ENCODE peak calls at places on chromosomes 7 and 10, in six cellular contexts. One of them, this sample, is unnamed.

GRCh38 chr7:30514177-30514576 is 9.5 kb upstream of the GGCT start:
- DNase-seq in mesenchymal stem cell: no peak
- DNase-seq in mesendoderm: no peak
- DNase-seq in H9: no peak
- DNase-seq in neuronal stem cell: no peak
- DNase-seq in IMR-90: no peak
- DNase-seq in this sample: no peak

GRCh38 chr7:142905759-142906158 is 20.2 kb upstream of the TRPV6 start:
- DNase-seq in mesenchymal stem cell: no peak
- DNase-seq in mesendoderm: no peak
- DNase-seq in H9: no peak
- DNase-seq in neuronal stem cell: no peak
- DNase-seq in IMR-90: no peak
- DNase-seq in this sample: no peak

GRCh38 chr7:140732436-140732835 is 35.9 kb downstream of the NDUFB2 start:
- DNase-seq in mesenchymal stem cell: no peak
- DNase-seq in mesendoderm: peak; percentile 22
- DNase-seq in H9: no peak
- DNase-seq in neuronal stem cell: no peak
- DNase-seq in IMR-90: no peak
- DNase-seq in this sample: no peak

GRCh38 chr10:121596668-121597503 is 1.4 kb downstream of the FGFR2 start:
- DNase-seq in mesenchymal stem cell: peak; percentile 42
- DNase-seq in mesendoderm: peak; percentile 85
- DNase-seq in H9: peak; percentile 73
- DNase-seq in neuronal stem cell: peak; percentile 66
- DNase-seq in IMR-90: no peak
- DNase-seq in this sample: peak; percentile 64

GRCh38 chr7:125425507-125425906 is 495.9 kb upstream of the POT1 start:
- DNase-seq in mesenchymal stem cell: no peak
- DNase-seq in mesendoderm: no peak
- DNase-seq in H9: no peak
- DNase-seq in neuronal stem cell: no peak
- DNase-seq in IMR-90: no peak
- DNase-seq in this sample: no peak

GRCh38 chr7:155864271-155864985 is 52.2 kb upstream of the SHH start:
- DNase-seq in mesenchymal stem cell: no peak
- DNase-seq in mesendoderm: no peak
- DNase-seq in H9: peak; percentile 10
- DNase-seq in neuronal stem cell: no peak
- DNase-seq in IMR-90: no peak
- DNase-seq in this sample: no peak

GRCh38 chr7:30694218-30694745 is 12.0 kb upstream of the CRHR2 start:
- DNase-seq in mesenchymal stem cell: no peak
- DNase-seq in mesendoderm: no peak
- DNase-seq in H9: no peak
- DNase-seq in neuronal stem cell: no peak
- DNase-seq in IMR-90: no peak
- DNase-seq in this sample: no peak

GRCh38 chr7:69076566-69076965 is 521.7 kb upstream of the AUTS2 start:
- DNase-seq in mesenchymal stem cell: no peak
- DNase-seq in mesendoderm: no peak
- DNase-seq in H9: no peak
- DNase-seq in neuronal stem cell: no peak
- DNase-seq in IMR-90: no peak
- DNase-seq in this sample: no peak

GRCh38 chr10:78302989-78303854 is 269.6 kb downstream of the RPS24 start:
- DNase-seq in mesenchymal stem cell: peak; percentile 85
- DNase-seq in mesendoderm: peak; percentile 98
- DNase-seq in H9: peak; percentile 95
- DNase-seq in neuronal stem cell: peak; percentile 98
- DNase-seq in IMR-90: peak; percentile 85
- DNase-seq in this sample: peak; percentile 90

GRCh38 chr7:676972-677385 is 49.5 kb upstream of the DNAAF5 start:
- DNase-seq in mesenchymal stem cell: no peak
- DNase-seq in mesendoderm: no peak
- DNase-seq in H9: no peak
- DNase-seq in neuronal stem cell: no peak
- DNase-seq in IMR-90: no peak
- DNase-seq in this sample: no peak

GRCh38 chr10:11893749-11894278 is 70.7 kb downstream of the PROSER2 start:
- DNase-seq in mesenchymal stem cell: no peak
- DNase-seq in mesendoderm: no peak
- DNase-seq in H9: peak; percentile 27
- DNase-seq in neuronal stem cell: no peak
- DNase-seq in IMR-90: no peak
- DNase-seq in this sample: no peak

GRCh38 chr7:149728491-149729375 is 44.7 kb downstream of the ZNF467 start:
- DNase-seq in mesenchymal stem cell: no peak
- DNase-seq in mesendoderm: no peak
- DNase-seq in H9: peak; percentile 23
- DNase-seq in neuronal stem cell: no peak
- DNase-seq in IMR-90: no peak
- DNase-seq in this sample: no peak

GRCh38 chr7:35801392-35802101 is 690 bp downstream of the SEPTIN7 start:
- DNase-seq in mesenchymal stem cell: peak; percentile 81
- DNase-seq in mesendoderm: peak; percentile 86
- DNase-seq in H9: peak; percentile 57
- DNase-seq in neuronal stem cell: peak; percentile 48
- DNase-seq in IMR-90: peak; percentile 65
- DNase-seq in this sample: peak; percentile 65

GRCh38 chr7:34158754-34159153 is 253.4 kb downstream of the BMPER start:
- DNase-seq in mesenchymal stem cell: no peak
- DNase-seq in mesendoderm: peak; percentile 68
- DNase-seq in H9: peak; percentile 67
- DNase-seq in neuronal stem cell: no peak
- DNase-seq in IMR-90: peak; percentile 15
- DNase-seq in this sample: no peak

GRCh38 chr7:5500056-5500776 is 76.6 kb upstream of the TNRC18 start:
- DNase-seq in mesenchymal stem cell: no peak
- DNase-seq in mesendoderm: no peak
- DNase-seq in H9: no peak
- DNase-seq in neuronal stem cell: no peak
- DNase-seq in IMR-90: peak; percentile 35
- DNase-seq in this sample: no peak

GRCh38 chr10:7111574-7111973 is 299.3 kb downstream of the SFMBT2 start:
- DNase-seq in mesenchymal stem cell: peak; percentile 51
- DNase-seq in mesendoderm: no peak
- DNase-seq in H9: no peak
- DNase-seq in neuronal stem cell: no peak
- DNase-seq in IMR-90: peak; percentile 85
- DNase-seq in this sample: peak; percentile 15

GRCh38 chr10:70729763-70730357 is 55.3 kb downstream of the TBATA start:
- DNase-seq in mesenchymal stem cell: no peak
- DNase-seq in mesendoderm: no peak
- DNase-seq in H9: no peak
- DNase-seq in neuronal stem cell: no peak
- DNase-seq in IMR-90: no peak
- DNase-seq in this sample: no peak

GRCh38 chr7:94908204-94909022 is 1.0 kb downstream of the PPP1R9A start:
- DNase-seq in mesenchymal stem cell: peak; percentile 32
- DNase-seq in mesendoderm: peak; percentile 77
- DNase-seq in H9: peak; percentile 72
- DNase-seq in neuronal stem cell: peak; percentile 76
- DNase-seq in IMR-90: no peak
- DNase-seq in this sample: peak; percentile 44

GRCh38 chr10:77244746-77245145 is 392.9 kb downstream of the KCNMA1 start:
- DNase-seq in mesenchymal stem cell: no peak
- DNase-seq in mesendoderm: peak; percentile 22
- DNase-seq in H9: no peak
- DNase-seq in neuronal stem cell: no peak
- DNase-seq in IMR-90: no peak
- DNase-seq in this sample: no peak

GRCh38 chr10:49168821-49169495 is 19.2 kb downstream of the TMEM273 start:
- DNase-seq in mesenchymal stem cell: no peak
- DNase-seq in mesendoderm: no peak
- DNase-seq in H9: no peak
- DNase-seq in neuronal stem cell: no peak
- DNase-seq in IMR-90: peak; percentile 74
- DNase-seq in this sample: no peak

GRCh38 chr7:55306331-55306730 is 58.8 kb upstream of the LANCL2 start:
- DNase-seq in mesenchymal stem cell: no peak
- DNase-seq in mesendoderm: no peak
- DNase-seq in H9: no peak
- DNase-seq in neuronal stem cell: no peak
- DNase-seq in IMR-90: peak; percentile 14
- DNase-seq in this sample: no peak

DNA sequence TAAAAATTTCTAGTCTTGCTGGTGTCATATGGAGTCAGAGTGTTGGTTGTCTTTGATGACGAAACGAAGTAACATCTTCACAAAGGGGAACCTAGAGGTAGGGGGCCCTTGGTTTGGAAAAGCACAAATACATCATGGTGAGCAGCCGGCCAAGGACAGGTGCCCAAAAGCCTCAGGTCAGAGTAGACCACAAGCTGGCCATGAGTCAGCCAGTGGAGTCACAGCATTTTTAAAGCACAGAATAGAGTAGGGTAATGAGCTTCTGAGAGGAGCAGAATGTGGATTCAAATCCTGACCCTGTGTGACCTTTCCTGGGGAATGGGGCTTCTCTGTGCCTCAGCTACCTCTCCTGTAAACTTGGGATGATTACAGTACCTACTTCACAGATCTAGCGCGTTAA is 5.3 kb downstream of the CAMK2B start:
- DNase-seq in mesenchymal stem cell: no peak
- DNase-seq in mesendoderm: no peak
- DNase-seq in H9: no peak
- DNase-seq in neuronal stem cell: no peak
- DNase-seq in IMR-90: peak; percentile 6
- DNase-seq in this sample: no peak
- H3K23ac ChIP-seq in mesenchymal stem cell: no peak overlapping the region
- H3K23ac ChIP-seq in mesendoderm: no peak overlapping the region
- H3K23ac ChIP-seq in H9: no peak overlapping the region
- H3K23ac ChIP-seq in neuronal stem cell: no peak overlapping the region
- H3K23ac ChIP-seq in IMR-90: no peak overlapping the region
- H3K23ac ChIP-seq in this sample: no peak overlapping the region

GRCh38 chr10:8112942-8113442 is 58.5 kb downstream of the GATA3 start:
- DNase-seq in mesenchymal stem cell: no peak
- DNase-seq in mesendoderm: no peak
- DNase-seq in H9: no peak
- DNase-seq in neuronal stem cell: no peak
- DNase-seq in IMR-90: no peak
- DNase-seq in this sample: no peak
- H3K23ac ChIP-seq in mesenchymal stem cell: no peak overlapping the region
- H3K23ac ChIP-seq in mesendoderm: no peak overlapping the region
- H3K23ac ChIP-seq in H9: no peak overlapping the region
- H3K23ac ChIP-seq in neuronal stem cell: peak overlapping the region; percentile 62
- H3K23ac ChIP-seq in IMR-90: no peak overlapping the region
- H3K23ac ChIP-seq in this sample: no peak overlapping the region

GRCh38 chr10:104199567-104199966 is 32.6 kb downstream of the CFAP43 start:
- DNase-seq in mesenchymal stem cell: no peak
- DNase-seq in mesendoderm: no peak
- DNase-seq in H9: no peak
- DNase-seq in neuronal stem cell: no peak
- DNase-seq in IMR-90: no peak
- DNase-seq in this sample: no peak
- H3K23ac ChIP-seq in mesenchymal stem cell: no peak overlapping the region
- H3K23ac ChIP-seq in mesendoderm: no peak overlapping the region
- H3K23ac ChIP-seq in H9: no peak overlapping the region
- H3K23ac ChIP-seq in neuronal stem cell: no peak overlapping the region
- H3K23ac ChIP-seq in IMR-90: no peak overlapping the region
- H3K23ac ChIP-seq in this sample: no peak overlapping the region

GRCh38 chr10:35210961-35211360 is 84.3 kb downstream of the CREM start:
- DNase-seq in mesenchymal stem cell: no peak
- DNase-seq in mesendoderm: no peak
- DNase-seq in H9: no peak
- DNase-seq in neuronal stem cell: no peak
- DNase-seq in IMR-90: no peak
- DNase-seq in this sample: no peak
- H3K23ac ChIP-seq in mesenchymal stem cell: no peak overlapping the region
- H3K23ac ChIP-seq in mesendoderm: no peak overlapping the region
- H3K23ac ChIP-seq in H9: no peak overlapping the region
- H3K23ac ChIP-seq in neuronal stem cell: no peak overlapping the region
- H3K23ac ChIP-seq in IMR-90: peak overlapping the region; percentile 41
- H3K23ac ChIP-seq in this sample: no peak overlapping the region

GRCh38 chr7:122970740-122971725 is 24.5 kb downstream of the TAS2R16 start:
- DNase-seq in mesenchymal stem cell: no peak
- DNase-seq in mesendoderm: peak; percentile 36
- DNase-seq in H9: no peak
- DNase-seq in neuronal stem cell: no peak
- DNase-seq in IMR-90: no peak
- DNase-seq in this sample: no peak

GRCh38 chr7:122974229-122974628 is 21.3 kb downstream of the TAS2R16 start:
- DNase-seq in mesenchymal stem cell: no peak
- DNase-seq in mesendoderm: no peak
- DNase-seq in H9: peak; percentile 35
- DNase-seq in neuronal stem cell: no peak
- DNase-seq in IMR-90: no peak
- DNase-seq in this sample: no peak

DNA sequence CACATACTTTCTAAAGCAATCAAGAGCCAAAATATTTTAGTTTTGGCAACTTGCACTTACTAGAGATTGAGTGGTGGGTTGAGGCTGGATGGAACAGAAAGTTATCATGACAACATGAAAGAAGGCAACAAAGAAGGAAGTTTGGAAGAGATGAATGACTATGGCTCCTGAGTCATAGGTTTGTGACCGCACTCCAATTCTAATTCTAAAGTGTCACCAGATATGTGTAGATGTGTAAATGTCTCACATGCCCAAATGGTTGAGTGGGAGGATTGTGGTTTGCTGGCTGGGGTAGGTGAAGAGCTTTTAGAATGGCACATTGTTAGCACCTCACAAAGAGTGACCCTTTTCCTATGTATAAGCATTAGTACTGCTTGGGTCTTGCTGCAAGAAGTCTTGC is 20.2 kb downstream of the TAS2R16 start:
- DNase-seq in mesenchymal stem cell: no peak
- DNase-seq in mesendoderm: no peak
- DNase-seq in H9: no peak
- DNase-seq in neuronal stem cell: no peak
- DNase-seq in IMR-90: no peak
- DNase-seq in this sample: no peak
- H3K23ac ChIP-seq in mesenchymal stem cell: no peak overlapping the region
- H3K23ac ChIP-seq in mesendoderm: no peak overlapping the region
- H3K23ac ChIP-seq in H9: no peak overlapping the region
- H3K23ac ChIP-seq in neuronal stem cell: no peak overlapping the region
- H3K23ac ChIP-seq in IMR-90: no peak overlapping the region
- H3K23ac ChIP-seq in this sample: no peak overlapping the region